ENCODE peak calls at places on chromosomes 4 and X, in six cellular contexts. S, P, W, K, C and J are unnamed samples.

GRCh38 chrX:22246620-22247019 is 26.1 kb upstream of the CBLL2 start:
- DNase-seq in S (no peak), C (no peak), W (no peak), P (no peak), K (no peak), J (no peak)

GRCh38 chr4:40340034-40340433 is 4.9 kb downstream of the CHRNA9 start:
- DNase-seq in K (no peak), W (no peak), P (no peak), S (no peak), C (no peak), J (no peak)

GRCh38 chr4:140065393-140065792 is 88.6 kb downstream of the MAML3 start:
- DNase-seq in S (no peak), K (no peak), C (no peak), W (no peak), P (no peak), J (no peak)

GRCh38 chrX:111431007-111431406 is 19.0 kb upstream of the DCX start:
- DNase-seq in S (no peak), P (no peak), K (no peak), W (no peak), C (no peak), J (no peak)

GRCh38 chr4:55561884-55562283 is 15.2 kb upstream of the CLOCK start:
- DNase-seq in K (no peak), W (no peak), S (no peak), P (no peak), C (no peak), J (no peak)

GRCh38 chr4:26105372-26105771 is 191.4 kb downstream of the SMIM20 start:
- DNase-seq in K (no peak), S (no peak), W (no peak), P (no peak), C (no peak), J (no peak)

GRCh38 chr4:167032876-167033275 is 201.4 kb downstream of the SPOCK3 start:
- DNase-seq in S (no peak), P (no peak), K (no peak), W (no peak), C (no peak), J (no peak)

GRCh38 chrX:1592863-1593201 is 1.4 kb downstream of the AKAP17A start:
- DNase-seq in S (no peak), C (no peak), W (peak), P (no peak), K (no peak), J (no peak)

GRCh38 chr4:102390438-102390837 is 45.2 kb upstream of the SLC39A8 start:
- DNase-seq in W (no peak), K (no peak), C (no peak), P (no peak), S (no peak), J (no peak)

GRCh38 chr4:88409789-88410188 is 31.1 kb downstream of the HERC6 start:
- DNase-seq in C (no peak), K (no peak), P (no peak), W (no peak), S (no peak), J (no peak)

GRCh38 chr4:141797966-141798365 is 161.6 kb downstream of the IL15 start:
- DNase-seq in K (no peak), W (no peak), P (no peak), C (no peak), S (no peak), J (no peak)

GRCh38 chrX:9033179-9033578 is 748 bp downstream of the FAM9B start:
- DNase-seq in W (no peak), K (no peak), S (no peak), P (no peak), C (no peak), J (no peak)

GRCh38 chrX:69232945-69233344 is 67.7 kb upstream of the PJA1 start:
- DNase-seq in S (no peak), P (peak), C (no peak), K (no peak), W (no peak), J (no peak)

GRCh38 chrX:46912673-46913491 is 661 bp downstream of the JADE3 start:
- DNase-seq in S (no peak), W (peak), K (peak), P (peak), C (peak), J (no peak)

GRCh38 chrX:118964252-118964651 is 10.2 kb upstream of the LONRF3 start:
- DNase-seq in P (no peak), S (no peak), W (no peak), K (no peak), C (no peak), J (no peak)

GRCh38 chr4:118942465-118942864 is 53.8 kb downstream of the SYNPO2 start:
- DNase-seq in P (no peak), K (no peak), S (no peak), C (no peak), W (no peak), J (peak)

GRCh38 chr4:177696438-177696966 is 254.3 kb upstream of the AGA start:
- DNase-seq in P (no peak), C (peak), W (no peak), S (no peak), K (peak), J (no peak)

GRCh38 chr4:2482693-2483092 is 13.8 kb downstream of the RNF4 start:
- DNase-seq in S (no peak), W (no peak), K (no peak), P (no peak), C (no peak), J (peak)

GRCh38 chrX:24125028-24125612 is 24.4 kb upstream of the ZFX start:
- DNase-seq in P (no peak), W (no peak), K (no peak), S (no peak), C (no peak), J (no peak)

GRCh38 chrX:149570668-149571067 is 16.6 kb downstream of the MAGEA9B start:
- DNase-seq in K (no peak), P (no peak), W (no peak), C (peak), S (no peak), J (no peak)

GRCh38 chr4:183801460-183802168 is 103.5 kb upstream of the STOX2 start:
- DNase-seq in W (no peak), P (no peak), C (peak), K (peak), S (no peak), J (no peak)

GRCh38 chr4:87930629-87931028 is 44.9 kb upstream of the SPP1 start:
- DNase-seq in P (no peak), C (peak), S (no peak), W (no peak), K (no peak), J (no peak)

GRCh38 chrX:3549442-3549875 is 164.0 kb downstream of the PRKX start:
- DNase-seq in S (no peak), K (peak), P (no peak), C (no peak), W (no peak), J (no peak)
- H3K4me3 ChIP-seq in S (peak), K (no peak), P (no peak), C (no peak), W (no peak), J (peak)

DNA sequence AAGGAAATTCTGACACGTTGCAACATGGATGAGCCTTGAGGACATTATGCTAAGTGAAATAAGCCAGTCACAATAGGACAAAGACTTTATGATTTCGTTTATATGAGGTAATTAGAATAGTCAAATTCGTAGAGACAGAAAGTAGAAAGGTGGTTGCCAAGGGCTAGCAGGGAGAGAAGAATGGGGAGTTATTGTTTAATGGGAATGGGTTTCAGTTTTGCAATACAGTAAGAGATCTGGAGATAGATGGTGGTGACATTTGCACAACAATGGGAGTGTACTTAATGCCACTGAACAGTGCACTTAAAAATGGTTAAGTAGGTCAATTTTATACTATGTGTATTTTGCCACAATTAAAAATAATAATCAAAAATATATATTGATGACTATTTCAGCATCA is 43.4 kb upstream of the TMEM154 start:
- DNase-seq in C (no peak), S (no peak), K (no peak), W (no peak), P (no peak), J (no peak)
- H3K4me3 ChIP-seq in C (no peak), S (no peak), K (no peak), W (no peak), P (no peak), J (no peak)

DNA sequence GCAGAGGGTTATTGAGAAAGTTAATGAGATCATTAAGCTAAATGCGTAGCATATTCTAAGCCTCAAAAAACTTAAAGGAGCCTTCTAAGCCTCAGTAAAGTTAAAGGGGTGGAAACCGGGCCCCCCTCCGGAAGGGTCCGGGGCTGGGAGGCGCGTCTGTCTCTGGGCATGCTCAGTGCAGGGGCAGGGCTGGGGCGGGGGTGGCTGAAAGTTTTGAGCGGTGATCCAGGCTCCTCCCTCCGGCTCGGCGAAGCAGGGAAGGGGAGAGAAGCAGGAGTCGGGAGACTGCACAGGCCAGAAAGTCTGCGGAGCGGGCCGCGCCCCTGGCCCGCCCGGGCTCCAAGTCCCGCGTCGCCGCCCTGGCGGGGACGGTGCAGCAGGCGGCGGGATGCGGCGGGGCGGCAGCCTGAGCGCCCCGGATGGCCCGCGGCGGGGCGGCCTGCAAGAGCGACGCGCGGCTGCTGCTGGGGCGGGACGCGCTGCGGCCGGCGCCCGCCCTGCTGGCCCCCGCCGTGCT is at the start of gene EVC:
- DNase-seq in K (peak), C (peak), S (peak), W (peak), P (peak), J (no peak)
- H3K4me3 ChIP-seq in K (peak), C (peak), S (peak), W (peak), P (peak), J (peak)

DNA sequence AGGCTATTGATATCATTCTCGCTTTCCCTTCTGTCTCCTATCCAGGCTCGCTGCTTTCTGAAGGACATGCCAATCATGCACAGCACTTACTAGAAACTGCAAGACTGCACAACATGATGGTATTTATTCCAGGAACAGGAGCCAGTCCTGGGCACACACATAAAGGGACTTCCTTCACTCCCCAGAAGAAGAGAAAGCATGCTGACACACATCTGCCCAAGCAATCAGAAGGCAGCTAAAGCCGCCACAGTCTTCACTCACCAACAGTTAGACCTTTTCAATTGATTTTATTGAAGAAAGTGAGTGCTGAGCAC is 137.7 kb downstream of the SLC7A11 start:
- DNase-seq in W (no peak), S (no peak), K (no peak), C (no peak), P (no peak), J (no peak)
- H3K4me3 ChIP-seq in W (no peak), S (no peak), K (no peak), C (no peak), P (no peak), J (no peak)

DNA sequence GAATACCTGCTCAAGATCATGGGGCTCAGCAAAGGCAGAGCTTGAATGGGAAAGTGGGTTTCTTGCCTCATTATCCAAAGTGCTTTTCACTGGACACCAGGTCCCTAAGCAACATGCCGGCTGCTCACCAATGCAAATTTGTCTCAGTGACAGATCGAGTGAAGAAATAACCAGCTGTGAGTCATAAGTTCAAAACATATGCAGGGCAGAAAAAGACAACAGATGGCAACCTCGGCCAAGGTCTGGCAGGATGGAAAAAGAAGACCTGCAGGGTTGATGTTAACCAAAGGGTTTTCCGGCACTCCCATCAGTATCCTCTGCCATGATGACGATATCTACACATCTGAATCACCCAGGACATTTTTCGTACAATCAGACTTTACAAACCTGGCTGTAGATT is 124.1 kb downstream of the AFAP1 start:
- DNase-seq in C (no peak), K (no peak), P (no peak), W (no peak), S (no peak), J (no peak)
- H3K4me3 ChIP-seq in C (no peak), K (no peak), P (no peak), W (no peak), S (no peak), J (no peak)

DNA sequence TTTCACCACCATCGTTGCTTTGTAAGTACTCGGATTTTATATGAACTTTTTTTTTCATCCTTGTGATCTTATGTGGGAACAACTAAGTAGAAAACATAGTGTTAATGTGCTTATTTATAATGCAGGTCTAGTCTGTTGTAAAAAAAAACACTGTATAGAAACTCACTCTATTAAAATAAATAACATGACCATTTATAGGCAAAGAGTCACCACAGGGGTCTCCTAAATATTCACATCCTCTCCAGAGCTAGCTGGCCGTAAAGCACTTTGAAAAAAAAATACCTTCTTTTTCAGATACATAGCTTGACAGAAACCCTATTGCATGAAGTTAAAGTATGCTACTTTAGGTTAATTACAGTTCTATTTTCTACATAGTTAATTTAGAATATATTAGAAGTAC is 11.2 kb downstream of the TMEM184C start:
- DNase-seq in P (no peak), W (no peak), K (peak), C (no peak), S (no peak), J (no peak)
- H3K4me3 ChIP-seq in P (no peak), W (no peak), K (no peak), C (no peak), S (no peak), J (no peak)

GRCh38 chr4:76578002-76578560 is 143.1 kb downstream of the SHROOM3 start:
- DNase-seq in P (no peak), K (no peak), W (no peak), C (no peak), S (no peak), J (no peak)

GRCh38 chr4:76582074-76582816 is 147.2 kb downstream of the SHROOM3 start:
- DNase-seq in K (no peak), W (no peak), S (no peak), P (no peak), C (no peak), J (no peak)

GRCh38 chr4:76576824-76577223 is 141.8 kb downstream of the SHROOM3 start:
- DNase-seq in P (no peak), W (no peak), C (no peak), K (no peak), S (no peak), J (no peak)

GRCh38 chr4:76581276-76581675 is 146.2 kb downstream of the SHROOM3 start:
- DNase-seq in P (no peak), W (no peak), S (no peak), K (no peak), C (no peak), J (no peak)

DNA sequence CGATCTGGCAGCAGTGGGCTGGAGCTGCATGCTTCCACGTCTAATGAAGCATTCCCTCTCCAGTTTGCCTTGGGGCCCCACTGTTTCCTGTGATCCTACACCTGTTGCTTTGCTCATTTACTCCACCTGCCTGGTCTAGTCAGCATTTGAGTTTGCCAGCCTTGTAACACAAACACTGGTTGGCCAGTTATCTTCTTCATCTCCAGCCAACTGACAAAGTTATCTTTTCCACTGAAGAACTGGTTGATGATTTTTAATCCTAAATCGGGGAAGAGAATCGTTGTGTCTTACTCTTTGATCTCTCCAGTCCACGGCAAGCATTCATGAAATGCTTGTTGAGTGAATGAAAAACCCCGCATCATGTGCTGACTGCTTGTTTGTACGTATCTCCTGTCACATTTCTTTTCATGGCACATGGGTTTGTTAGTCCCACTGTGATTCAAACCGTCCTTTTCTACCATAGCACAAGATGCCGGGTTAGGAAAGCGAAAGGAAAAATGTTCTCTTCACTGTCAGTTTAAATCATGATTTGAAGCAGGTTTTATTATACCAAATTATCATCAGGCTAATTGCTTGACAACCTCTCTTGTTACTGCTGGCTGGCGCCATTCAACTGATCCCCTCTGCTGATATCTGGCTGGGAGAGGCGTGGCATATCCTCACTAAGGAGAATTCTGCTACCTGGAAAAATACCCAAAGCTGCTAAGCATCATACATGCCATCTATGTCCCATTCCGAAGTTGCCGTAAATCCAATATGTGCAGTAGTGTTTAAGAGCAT is 144.8 kb downstream of the SHROOM3 start:
- DNase-seq in W (no peak), P (peak), K (peak), S (no peak), C (no peak), J (no peak)
- H3K4me3 ChIP-seq in W (no peak), P (no peak), K (no peak), S (no peak), C (no peak), J (no peak)

GRCh38 chrX:40166582-40166981 is 68.8 kb upstream of the BCOR start:
- DNase-seq in C (peak), K (peak), S (no peak), P (peak), W (no peak), J (no peak)
- H3K4me3 ChIP-seq in C (no peak), K (peak), S (no peak), P (no peak), W (no peak), J (no peak)

GRCh38 chrX:18883961-18884765 is 99.8 kb downstream of the PHKA2 start:
- DNase-seq in S (no peak), W (peak), P (no peak), K (no peak), C (no peak), J (no peak)
- H3K4me3 ChIP-seq in S (no peak), W (no peak), P (no peak), K (no peak), C (no peak), J (no peak)

GRCh38 chr4:106034205-106034604 is 138.9 kb downstream of the NPNT start:
- DNase-seq in K (no peak), P (no peak), C (no peak), W (no peak), S (no peak), J (no peak)
- H3K4me3 ChIP-seq in K (no peak), P (no peak), C (no peak), W (no peak), S (no peak), J (no peak)